ENCODE peak calls at places on chromosome 11, in five cellular contexts. P, U, N, Q and E are unnamed samples. For H3K27me3, the result is how much of the 10 kb centered on the place peaks cover.

GRCh38 chr11:57680552-57680874 is 12.6 kb downstream of the ZDHHC5 start:
- DNase-seq in N (peak), Q (no peak), P (no peak), U (no peak), E (no peak)

GRCh38 chr11:104967493-104968364 is 645 bp downstream of the CASP4 start:
- DNase-seq in N (no peak), U (no peak), Q (no peak), P (no peak), E (no peak)

GRCh38 chr11:31927982-31928381 is 116.9 kb upstream of the PAX6 start:
- DNase-seq in Q (no peak), U (no peak), P (no peak), N (no peak), E (no peak)

GRCh38 chr11:13963169-13963948 is 836 bp downstream of the SPON1 start:
- DNase-seq in Q (peak), U (no peak), P (peak), N (peak), E (peak)

GRCh38 chr11:114027941-114028340 is 31.6 kb upstream of the ZBTB16 start:
- DNase-seq in N (no peak), U (no peak), Q (no peak), P (no peak), E (no peak)

GRCh38 chr11:66845876-66846212 is 2.6 kb downstream of the RCE1 start:
- DNase-seq in N (no peak), P (no peak), U (no peak), Q (no peak), E (no peak)

GRCh38 chr11:116893437-116893836 is 56.0 kb upstream of the APOA1 start:
- DNase-seq in U (no peak), N (no peak), P (no peak), Q (no peak), E (no peak)

GRCh38 chr11:16779436-16779835 is 41.0 kb downstream of the C11orf58 start:
- DNase-seq in Q (no peak), P (no peak), U (no peak), N (no peak), E (no peak)

GRCh38 chr11:33461319-33461718 is 204.1 kb downstream of the HIPK3 start:
- DNase-seq in Q (no peak), U (no peak), N (no peak), P (no peak), E (no peak)

GRCh38 chr11:131932584-131933360 is 562.4 kb downstream of the NTM start:
- DNase-seq in N (no peak), U (no peak), P (no peak), Q (no peak), E (no peak)

GRCh38 chr11:95341246-95341645 is 110.2 kb upstream of the SESN3 start:
- DNase-seq in N (peak), Q (no peak), P (no peak), U (peak), E (no peak)

GRCh38 chr11:86021390-86021789 is 47.5 kb downstream of the PICALM start:
- DNase-seq in P (no peak), N (no peak), Q (no peak), U (no peak), E (no peak)

GRCh38 chr11:4187055-4187988 is 92.7 kb downstream of the RRM1 start:
- DNase-seq in U (peak), Q (peak), P (peak), N (peak), E (peak)

GRCh38 chr11:44978961-44979331 is 28.3 kb upstream of the TP53I11 start:
- DNase-seq in P (peak), U (peak), Q (no peak), N (no peak), E (no peak)

GRCh38 chr11:14789879-14790484 is 102.0 kb downstream of the CYP2R1 start:
- DNase-seq in N (no peak), P (no peak), U (no peak), Q (no peak), E (no peak)

GRCh38 chr11:103927535-103927934 is 108.9 kb upstream of the DDI1 start:
- DNase-seq in Q (no peak), P (no peak), N (no peak), U (no peak), E (no peak)

GRCh38 chr11:115333106-115333505 is 171.1 kb downstream of the CADM1 start:
- DNase-seq in U (no peak), N (peak), Q (no peak), P (no peak), E (no peak)

GRCh38 chr11:82890002-82890341 is 10.3 kb downstream of the PRCP start:
- DNase-seq in Q (no peak), P (no peak), N (no peak), U (no peak), E (no peak)

GRCh38 chr11:108160970-108161566 is 39.7 kb downstream of the ACAT1 start:
- DNase-seq in U (no peak), Q (no peak), N (no peak), P (no peak), E (no peak)

GRCh38 chr11:64762916-64763803 is 3.4 kb upstream of the PYGM start:
- DNase-seq in P (no peak), N (peak), Q (peak), U (no peak), E (no peak)

GRCh38 chr11:65442952-65443351 is 20.4 kb downstream of the NEAT1 start:
- DNase-seq in U (no peak), P (no peak), N (peak), Q (no peak), E (no peak)

GRCh38 chr11:95734009-95734572 is 55.5 kb downstream of the FAM76B start:
- DNase-seq in Q (no peak), N (no peak), U (no peak), P (no peak), E (no peak)

GRCh38 chr11:68989936-68990606 is 9.3 kb upstream of the MRGPRD start:
- DNase-seq in Q (no peak), U (no peak), N (no peak), P (no peak), E (no peak)

GRCh38 chr11:67614730-67615454 is 8.2 kb downstream of the NDUFV1 start:
- DNase-seq in U (no peak), Q (no peak), N (no peak), P (no peak), E (no peak)

GRCh38 chr11:101444164-101444563 is 139.6 kb downstream of the TRPC6 start:
- DNase-seq in N (no peak), P (no peak), U (no peak), Q (no peak), E (no peak)

GRCh38 chr11:72679869-72680268 is 5.6 kb upstream of the PDE2A start:
- DNase-seq in U (no peak), N (no peak), P (no peak), Q (no peak), E (no peak)
- H3K27me3 ChIP-seq in U (under half), N (under half), P (under half), Q (half or more), E (under half)

GRCh38 chr11:70024036-70024772 is 53.9 kb upstream of the ANO1 start:
- DNase-seq in U (no peak), Q (no peak), P (no peak), N (no peak), E (no peak)

GRCh38 chr11:70026726-70027125 is 51.4 kb upstream of the ANO1 start:
- DNase-seq in N (no peak), P (no peak), U (no peak), Q (no peak), E (no peak)

GRCh38 chr11:70026012-70026411 is 52.1 kb upstream of the ANO1 start:
- DNase-seq in Q (no peak), N (no peak), U (no peak), P (no peak), E (no peak)

GRCh38 chr11:70025308-70025707 is 52.8 kb upstream of the ANO1 start:
- DNase-seq in P (no peak), U (no peak), Q (no peak), N (no peak), E (no peak)

GRCh38 chr11:70024773-70025045 is 53.4 kb upstream of the ANO1 start:
- DNase-seq in Q (no peak), N (no peak), P (no peak), U (no peak), E (no peak)
- H3K4me3 ChIP-seq in Q (no peak), N (no peak), P (no peak), U (no peak), E (no peak)

GRCh38 chr11:2142762-2143202 is 3.6 kb upstream of the IGF2 start:
- DNase-seq in P (no peak), Q (no peak), N (peak), U (no peak), E (no peak)
- H3K27me3 ChIP-seq in P (half or more), Q (half or more), N (under half), U (half or more), E (under half)

GRCh38 chr11:81870066-81870412 is 863.6 kb downstream of the FAM181B start:
- DNase-seq in Q (no peak), N (no peak), U (no peak), P (no peak), E (no peak)
- H3K4me3 ChIP-seq in Q (no peak), N (no peak), U (no peak), P (no peak), E (no peak)

GRCh38 chr11:121394785-121395184 is 57.3 kb upstream of the SORL1 start:
- DNase-seq in N (no peak), P (no peak), Q (no peak), U (no peak), E (no peak)

GRCh38 chr11:121389651-121390050 is 62.5 kb upstream of the SORL1 start:
- DNase-seq in N (peak), U (no peak), Q (peak), P (no peak), E (no peak)

GRCh38 chr11:121393855-121394254 is 58.3 kb upstream of the SORL1 start:
- DNase-seq in Q (no peak), U (no peak), N (no peak), P (no peak), E (no peak)

DNA sequence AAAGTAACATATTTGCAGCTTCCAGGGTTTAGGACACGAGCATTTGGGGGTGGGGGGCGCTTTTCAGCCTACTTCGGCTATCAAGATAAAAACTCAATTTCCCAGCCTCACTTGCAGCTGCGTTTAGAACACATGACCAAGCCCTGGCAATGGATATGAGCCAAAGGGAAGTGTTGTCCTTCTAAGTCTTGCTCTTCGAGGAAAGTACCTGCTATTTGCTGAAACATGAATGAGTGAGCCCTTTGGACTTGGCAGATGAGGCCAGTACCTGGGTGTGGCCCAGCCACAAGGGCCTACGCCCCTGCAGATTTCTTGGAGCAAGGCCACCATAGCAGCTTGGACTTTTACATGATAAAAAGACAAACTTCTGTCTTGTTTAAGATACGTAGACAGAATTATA is 60.2 kb upstream of the SORL1 start:
- DNase-seq in Q (no peak), P (peak), N (no peak), U (peak), E (no peak)
- H3K27me3 ChIP-seq in Q (under half), P (under half), N (under half), U (under half), E (under half)

GRCh38 chr11:48096588-48097525 is 116.5 kb downstream of the PTPRJ start:
- DNase-seq in Q (no peak), U (no peak), N (peak), P (no peak), E (no peak)

GRCh38 chr11:48101958-48102357 is 114.7 kb upstream of the OR4B1 start:
- DNase-seq in Q (no peak), P (no peak), N (no peak), U (no peak), E (no peak)

GRCh38 chr11:48098024-48098423 is 117.7 kb downstream of the PTPRJ start:
- DNase-seq in N (no peak), U (no peak), Q (no peak), P (no peak), E (no peak)

GRCh38 chr11:48101044-48101733 is 115.4 kb upstream of the OR4B1 start:
- DNase-seq in N (peak), P (no peak), U (no peak), Q (no peak), E (no peak)

DNA sequence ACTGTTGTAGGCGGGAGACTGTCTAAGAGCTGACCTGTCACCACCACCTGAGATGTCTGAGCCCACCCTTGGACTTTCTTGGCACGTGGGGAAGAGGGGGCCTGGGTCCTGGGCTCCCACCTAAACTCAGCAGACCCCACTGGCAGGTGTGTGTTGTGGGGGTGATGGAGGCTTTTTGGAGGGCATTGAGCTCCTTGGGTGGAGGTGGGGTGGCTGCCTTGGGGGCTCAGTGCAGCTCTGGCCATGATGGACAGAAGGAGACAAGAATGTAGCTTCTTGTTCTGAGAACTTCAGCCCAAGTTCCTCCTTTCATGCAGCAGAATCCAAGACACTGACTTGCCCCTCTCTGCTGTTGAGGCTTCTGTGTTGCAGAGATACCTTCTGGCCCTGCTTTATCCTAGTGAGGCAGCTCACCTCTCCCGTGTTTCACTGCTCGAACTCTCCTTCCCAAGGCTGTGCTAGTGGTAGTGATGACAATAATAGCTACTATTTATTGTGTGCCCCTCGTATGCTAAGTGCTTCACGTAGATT is 116.6 kb upstream of the OR4B1 start:
- DNase-seq in P (no peak), N (no peak), Q (no peak), U (no peak), E (no peak)
- H3K4me3 ChIP-seq in P (no peak), N (no peak), Q (no peak), U (no peak), E (no peak)

DNA sequence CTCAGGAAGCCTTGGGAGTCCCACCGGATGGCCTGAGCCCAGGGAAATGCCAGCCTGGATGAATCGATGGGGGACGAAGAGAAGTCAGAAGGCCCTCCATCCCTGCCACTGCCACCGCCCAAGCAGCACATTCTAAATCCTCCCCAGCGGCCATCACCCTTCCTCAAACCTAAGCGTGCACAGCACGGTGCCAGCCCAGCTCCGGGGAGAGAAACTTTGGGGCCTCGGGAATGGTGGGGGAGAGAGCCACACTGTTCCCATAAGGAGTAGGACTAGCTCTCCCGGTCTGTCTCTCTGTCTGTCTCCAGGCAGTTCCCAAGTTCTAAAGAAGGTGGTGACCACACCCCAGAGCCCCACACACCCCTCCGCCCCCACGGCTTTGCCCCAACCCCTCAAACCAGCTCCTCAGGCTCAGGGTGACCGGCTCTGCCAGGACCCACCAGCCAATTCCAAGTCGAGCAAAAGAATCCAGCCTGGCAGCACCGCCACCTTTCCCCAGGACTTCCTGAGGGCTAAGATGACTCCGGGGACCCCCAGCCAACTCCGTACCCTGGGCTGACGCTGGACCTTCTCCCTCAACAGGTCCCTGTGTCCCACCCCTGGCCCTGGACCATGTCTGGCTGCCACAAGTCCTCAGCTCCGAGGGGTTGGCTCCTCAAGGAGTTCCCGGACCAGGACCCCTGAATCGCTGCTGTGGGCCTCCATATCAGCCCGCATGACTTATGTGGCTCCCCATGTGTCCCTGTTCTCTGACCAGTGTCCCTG is 2.7 kb downstream of the AHNAK start:
- DNase-seq in Q (no peak), N (no peak), U (no peak), P (no peak), E (peak)
- H3K27me3 ChIP-seq in Q (half or more), N (under half), U (under half), P (under half), E (under half)

DNA sequence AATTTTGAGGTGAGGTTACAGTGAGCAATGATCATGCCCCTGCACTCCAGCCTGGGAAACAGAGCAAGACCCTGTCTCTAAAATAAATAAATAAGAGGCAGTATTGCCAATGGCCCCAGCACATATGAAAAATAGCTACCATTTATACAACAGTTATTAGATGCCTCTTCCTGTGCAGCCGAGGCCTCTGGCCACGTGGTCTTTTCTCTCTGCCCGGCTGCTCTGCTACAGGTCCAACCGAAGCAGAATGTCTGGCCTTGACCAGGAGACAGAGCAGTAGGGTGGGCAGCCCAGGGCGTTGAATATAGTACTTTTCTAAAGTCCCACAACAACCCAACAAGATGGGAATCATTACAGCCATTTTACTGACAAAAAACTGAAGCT is 12.4 kb upstream of the OAF start:
- DNase-seq in Q (no peak), N (no peak), P (peak), U (no peak), E (no peak)
- H3K4me3 ChIP-seq in Q (no peak), N (no peak), P (no peak), U (no peak), E (no peak)

GRCh38 chr11:22337571-22338464 is at the start of gene SLC17A6:
- DNase-seq in U (no peak), P (no peak), N (peak), Q (peak), E (no peak)
- H3K27me3 ChIP-seq in U (under half), P (under half), N (under half), Q (half or more), E (under half)